ENCODE peak calls at places on chromosomes 12 and 14, in eight cellular contexts. One of them, this sample, is unnamed.

GRCh38 chr14:104724981-104725771 is 1.1 kb downstream of the ADSS1 start:
- DNase-seq in right cardiac atrium: peak; percentile 84
- DNase-seq in left colon: no peak
- DNase-seq in effector memory CD8-positive, alpha-beta T cell: no peak
- DNase-seq in substantia nigra: peak; percentile 48
- DNase-seq in CD14-positive monocyte: no peak
- DNase-seq in foreskin keratinocyte: no peak
- DNase-seq in hepatocyte: peak; percentile 67
- DNase-seq in this sample: no peak

GRCh38 chr14:90276627-90277367 is 20.4 kb downstream of the PSMC1 start:
- DNase-seq in right cardiac atrium: no peak
- DNase-seq in left colon: no peak
- DNase-seq in effector memory CD8-positive, alpha-beta T cell: no peak
- DNase-seq in substantia nigra: peak; percentile 70
- DNase-seq in CD14-positive monocyte: no peak
- DNase-seq in foreskin keratinocyte: no peak
- DNase-seq in hepatocyte: no peak
- DNase-seq in this sample: no peak

GRCh38 chr12:67893003-67893402 is 96.2 kb upstream of the IFNG-AS1 start:
- DNase-seq in right cardiac atrium: no peak
- DNase-seq in left colon: no peak
- DNase-seq in effector memory CD8-positive, alpha-beta T cell: no peak
- DNase-seq in substantia nigra: no peak
- DNase-seq in CD14-positive monocyte: no peak
- DNase-seq in foreskin keratinocyte: no peak
- DNase-seq in hepatocyte: no peak
- DNase-seq in this sample: no peak

GRCh38 chr14:56005580-56006053 is 112.6 kb upstream of the PELI2 start:
- DNase-seq in right cardiac atrium: no peak
- DNase-seq in left colon: no peak
- DNase-seq in effector memory CD8-positive, alpha-beta T cell: no peak
- DNase-seq in substantia nigra: no peak
- DNase-seq in CD14-positive monocyte: no peak
- DNase-seq in foreskin keratinocyte: no peak
- DNase-seq in hepatocyte: peak; percentile 39
- DNase-seq in this sample: no peak

GRCh38 chr12:130742716-130743115 is 26.6 kb upstream of the RIMBP2 start:
- DNase-seq in right cardiac atrium: no peak
- DNase-seq in left colon: no peak
- DNase-seq in effector memory CD8-positive, alpha-beta T cell: no peak
- DNase-seq in substantia nigra: no peak
- DNase-seq in CD14-positive monocyte: no peak
- DNase-seq in foreskin keratinocyte: no peak
- DNase-seq in hepatocyte: no peak
- DNase-seq in this sample: no peak

GRCh38 chr12:116520801-116521471 is 38.2 kb upstream of the MAP1LC3B2 start:
- DNase-seq in right cardiac atrium: no peak
- DNase-seq in left colon: no peak
- DNase-seq in effector memory CD8-positive, alpha-beta T cell: no peak
- DNase-seq in substantia nigra: peak; percentile 77
- DNase-seq in CD14-positive monocyte: no peak
- DNase-seq in foreskin keratinocyte: no peak
- DNase-seq in hepatocyte: no peak
- DNase-seq in this sample: peak; percentile 43

GRCh38 chr12:127193341-127193740 is 1073.6 kb upstream of the TMEM132C start:
- DNase-seq in right cardiac atrium: no peak
- DNase-seq in left colon: no peak
- DNase-seq in effector memory CD8-positive, alpha-beta T cell: no peak
- DNase-seq in substantia nigra: no peak
- DNase-seq in CD14-positive monocyte: no peak
- DNase-seq in foreskin keratinocyte: no peak
- DNase-seq in hepatocyte: no peak
- DNase-seq in this sample: no peak

GRCh38 chr12:49887091-49887490 is 16.6 kb downstream of the FAIM2 start:
- DNase-seq in right cardiac atrium: no peak
- DNase-seq in left colon: no peak
- DNase-seq in effector memory CD8-positive, alpha-beta T cell: no peak
- DNase-seq in substantia nigra: no peak
- DNase-seq in CD14-positive monocyte: no peak
- DNase-seq in foreskin keratinocyte: no peak
- DNase-seq in hepatocyte: no peak
- DNase-seq in this sample: no peak

GRCh38 chr14:103055693-103056092 is 1.7 kb downstream of the CDC42BPB start:
- DNase-seq in right cardiac atrium: peak; percentile 9
- DNase-seq in left colon: no peak
- DNase-seq in effector memory CD8-positive, alpha-beta T cell: no peak
- DNase-seq in substantia nigra: no peak
- DNase-seq in CD14-positive monocyte: no peak
- DNase-seq in foreskin keratinocyte: no peak
- DNase-seq in hepatocyte: no peak
- DNase-seq in this sample: no peak

GRCh38 chr12:55068416-55069010 is 48.7 kb downstream of the NEUROD4 start:
- DNase-seq in right cardiac atrium: no peak
- DNase-seq in left colon: no peak
- DNase-seq in effector memory CD8-positive, alpha-beta T cell: peak; percentile 6
- DNase-seq in substantia nigra: no peak
- DNase-seq in CD14-positive monocyte: peak; percentile 53
- DNase-seq in foreskin keratinocyte: peak; percentile 12
- DNase-seq in hepatocyte: peak; percentile 73
- DNase-seq in this sample: no peak

GRCh38 chr12:110335481-110336045 is 54.5 kb downstream of the ATP2A2 start:
- DNase-seq in right cardiac atrium: no peak
- DNase-seq in left colon: no peak
- DNase-seq in effector memory CD8-positive, alpha-beta T cell: no peak
- DNase-seq in substantia nigra: no peak
- DNase-seq in CD14-positive monocyte: no peak
- DNase-seq in foreskin keratinocyte: no peak
- DNase-seq in hepatocyte: no peak
- DNase-seq in this sample: no peak

GRCh38 chr12:64256166-64256800 is 34.2 kb upstream of the KICS2 start:
- DNase-seq in right cardiac atrium: no peak
- DNase-seq in left colon: no peak
- DNase-seq in effector memory CD8-positive, alpha-beta T cell: peak; percentile 12
- DNase-seq in substantia nigra: peak; percentile 23
- DNase-seq in CD14-positive monocyte: no peak
- DNase-seq in foreskin keratinocyte: no peak
- DNase-seq in hepatocyte: peak; percentile 80
- DNase-seq in this sample: no peak

GRCh38 chr12:12033589-12034223 is 37.0 kb upstream of the BCL2L14 start:
- DNase-seq in right cardiac atrium: no peak
- DNase-seq in left colon: no peak
- DNase-seq in effector memory CD8-positive, alpha-beta T cell: no peak
- DNase-seq in substantia nigra: no peak
- DNase-seq in CD14-positive monocyte: no peak
- DNase-seq in foreskin keratinocyte: no peak
- DNase-seq in hepatocyte: no peak
- DNase-seq in this sample: no peak

GRCh38 chr14:81801921-81802320 is 268.3 kb upstream of the SEL1L start:
- DNase-seq in right cardiac atrium: peak; percentile 30
- DNase-seq in left colon: no peak
- DNase-seq in effector memory CD8-positive, alpha-beta T cell: no peak
- DNase-seq in substantia nigra: no peak
- DNase-seq in CD14-positive monocyte: no peak
- DNase-seq in foreskin keratinocyte: no peak
- DNase-seq in hepatocyte: no peak
- DNase-seq in this sample: no peak

GRCh38 chr12:31944299-31944698 is 14.9 kb upstream of the RESF1 start:
- DNase-seq in right cardiac atrium: no peak
- DNase-seq in left colon: no peak
- DNase-seq in effector memory CD8-positive, alpha-beta T cell: no peak
- DNase-seq in substantia nigra: no peak
- DNase-seq in CD14-positive monocyte: no peak
- DNase-seq in foreskin keratinocyte: peak; percentile 75
- DNase-seq in hepatocyte: no peak
- DNase-seq in this sample: no peak

GRCh38 chr12:54164402-54165145 is 24.2 kb downstream of the SMUG1 start:
- DNase-seq in right cardiac atrium: no peak
- DNase-seq in left colon: no peak
- DNase-seq in effector memory CD8-positive, alpha-beta T cell: no peak
- DNase-seq in substantia nigra: no peak
- DNase-seq in CD14-positive monocyte: no peak
- DNase-seq in foreskin keratinocyte: no peak
- DNase-seq in hepatocyte: no peak
- DNase-seq in this sample: no peak

GRCh38 chr12:29159690-29160089 is 10.6 kb downstream of the FAR2 start:
- DNase-seq in right cardiac atrium: no peak
- DNase-seq in left colon: no peak
- DNase-seq in effector memory CD8-positive, alpha-beta T cell: no peak
- DNase-seq in substantia nigra: no peak
- DNase-seq in CD14-positive monocyte: no peak
- DNase-seq in foreskin keratinocyte: no peak
- DNase-seq in hepatocyte: no peak
- DNase-seq in this sample: no peak

GRCh38 chr12:21773799-21774198 is 707 bp downstream of the KCNJ8 start:
- DNase-seq in right cardiac atrium: peak; percentile 26
- DNase-seq in left colon: no peak
- DNase-seq in effector memory CD8-positive, alpha-beta T cell: no peak
- DNase-seq in substantia nigra: no peak
- DNase-seq in CD14-positive monocyte: no peak
- DNase-seq in foreskin keratinocyte: no peak
- DNase-seq in hepatocyte: no peak
- DNase-seq in this sample: no peak

GRCh38 chr12:13218641-13219040 is 22.1 kb downstream of the EMP1 start:
- DNase-seq in right cardiac atrium: no peak
- DNase-seq in left colon: no peak
- DNase-seq in effector memory CD8-positive, alpha-beta T cell: no peak
- DNase-seq in substantia nigra: no peak
- DNase-seq in CD14-positive monocyte: no peak
- DNase-seq in foreskin keratinocyte: no peak
- DNase-seq in hepatocyte: no peak
- DNase-seq in this sample: no peak

GRCh38 chr12:16668198-16668597 is 62.2 kb upstream of the LMO3 start:
- DNase-seq in right cardiac atrium: no peak
- DNase-seq in left colon: no peak
- DNase-seq in effector memory CD8-positive, alpha-beta T cell: no peak
- DNase-seq in substantia nigra: no peak
- DNase-seq in CD14-positive monocyte: no peak
- DNase-seq in foreskin keratinocyte: no peak
- DNase-seq in hepatocyte: no peak
- DNase-seq in this sample: no peak

GRCh38 chr12:64269161-64269560 is 47.1 kb upstream of the KICS2 start:
- DNase-seq in right cardiac atrium: no peak
- DNase-seq in left colon: no peak
- DNase-seq in effector memory CD8-positive, alpha-beta T cell: no peak
- DNase-seq in substantia nigra: no peak
- DNase-seq in CD14-positive monocyte: no peak
- DNase-seq in foreskin keratinocyte: no peak
- DNase-seq in hepatocyte: no peak
- DNase-seq in this sample: no peak

GRCh38 chr14:75896341-75896740 is 85.5 kb downstream of the TGFB3 start:
- DNase-seq in right cardiac atrium: no peak
- DNase-seq in left colon: no peak
- DNase-seq in effector memory CD8-positive, alpha-beta T cell: no peak
- DNase-seq in substantia nigra: no peak
- DNase-seq in CD14-positive monocyte: no peak
- DNase-seq in foreskin keratinocyte: no peak
- DNase-seq in hepatocyte: no peak
- DNase-seq in this sample: no peak

GRCh38 chr12:32155911-32156585 is 49.4 kb downstream of the BICD1 start:
- DNase-seq in right cardiac atrium: no peak
- DNase-seq in left colon: no peak
- DNase-seq in effector memory CD8-positive, alpha-beta T cell: no peak
- DNase-seq in substantia nigra: no peak
- DNase-seq in CD14-positive monocyte: no peak
- DNase-seq in foreskin keratinocyte: no peak
- DNase-seq in hepatocyte: no peak
- DNase-seq in this sample: no peak

GRCh38 chr12:81811066-81811777 is 52.1 kb upstream of the PPFIA2 start:
- DNase-seq in right cardiac atrium: peak; percentile 48
- DNase-seq in left colon: no peak
- DNase-seq in effector memory CD8-positive, alpha-beta T cell: no peak
- DNase-seq in substantia nigra: no peak
- DNase-seq in CD14-positive monocyte: no peak
- DNase-seq in foreskin keratinocyte: no peak
- DNase-seq in hepatocyte: no peak
- DNase-seq in this sample: no peak

GRCh38 chr14:87108726-87109125 is 884.3 kb downstream of the GALC start:
- DNase-seq in right cardiac atrium: no peak
- DNase-seq in left colon: no peak
- DNase-seq in effector memory CD8-positive, alpha-beta T cell: no peak
- DNase-seq in substantia nigra: no peak
- DNase-seq in CD14-positive monocyte: no peak
- DNase-seq in foreskin keratinocyte: peak; percentile 53
- DNase-seq in hepatocyte: no peak
- DNase-seq in this sample: no peak

GRCh38 chr12:43675048-43675904 is 83.3 kb downstream of the PUS7L start:
- DNase-seq in right cardiac atrium: no peak
- DNase-seq in left colon: no peak
- DNase-seq in effector memory CD8-positive, alpha-beta T cell: no peak
- DNase-seq in substantia nigra: no peak
- DNase-seq in CD14-positive monocyte: no peak
- DNase-seq in foreskin keratinocyte: no peak
- DNase-seq in hepatocyte: peak; percentile 23
- DNase-seq in this sample: no peak

GRCh38 chr12:89351489-89352241 is 636 bp downstream of the DUSP6 start:
- DNase-seq in right cardiac atrium: peak; percentile 80
- DNase-seq in left colon: no peak
- DNase-seq in effector memory CD8-positive, alpha-beta T cell: peak; percentile 28
- DNase-seq in substantia nigra: no peak
- DNase-seq in CD14-positive monocyte: no peak
- DNase-seq in foreskin keratinocyte: no peak
- DNase-seq in hepatocyte: peak; percentile 54
- DNase-seq in this sample: peak; percentile 62

GRCh38 chr14:102071283-102071998 is 15.4 kb downstream of the HSP90AA1 start:
- DNase-seq in right cardiac atrium: no peak
- DNase-seq in left colon: no peak
- DNase-seq in effector memory CD8-positive, alpha-beta T cell: no peak
- DNase-seq in substantia nigra: no peak
- DNase-seq in CD14-positive monocyte: no peak
- DNase-seq in foreskin keratinocyte: peak; percentile 71
- DNase-seq in hepatocyte: no peak
- DNase-seq in this sample: no peak

This sample was measured in T-helper 1 cell.